ENCODE peak calls at places on chromosomes 16 and 17, in five cellular contexts. Y, H, K, Q and O are unnamed samples.

GRCh38 chr16:11632455-11632921 is 35.8 kb upstream of the SNN start:
- DNase-seq in Y (no peak), H (no peak), K (no peak), Q (no peak), O (no peak)

GRCh38 chr16:25210758-25211157 is 6.0 kb upstream of the AQP8 start:
- DNase-seq in Y (no peak), H (no peak), K (no peak), Q (no peak), O (no peak)

GRCh38 chr17:10757067-10757466 is 27.2 kb upstream of the TMEM220 start:
- DNase-seq in Y (no peak), H (no peak), K (no peak), Q (no peak), O (no peak)

GRCh38 chr16:54936979-54937672 is 6.5 kb downstream of the IRX5 start:
- DNase-seq in Y (no peak), H (no peak), K (no peak), Q (no peak), O (no peak)

GRCh38 chr16:89187337-89188063 is 12.8 kb downstream of the SLC22A31 start:
- DNase-seq in Y (peak), H (no peak), K (no peak), Q (no peak), O (no peak)

GRCh38 chr17:73369126-73369525 is 57.3 kb upstream of the CDC42EP4 start:
- DNase-seq in Y (no peak), H (no peak), K (no peak), Q (no peak), O (no peak)

GRCh38 chr17:75979705-75980187 is 706 bp downstream of the TEN1 start:
- DNase-seq in Y (no peak), H (no peak), K (no peak), Q (no peak), O (no peak)

GRCh38 chr17:8004899-8005298 is 2.5 kb downstream of the GUCY2D start:
- DNase-seq in Y (no peak), H (no peak), K (no peak), Q (no peak), O (no peak)

GRCh38 chr17:33435716-33436301 is 142.7 kb upstream of the ASIC2 start:
- DNase-seq in Y (no peak), H (no peak), K (no peak), Q (no peak), O (no peak)

GRCh38 chr16:80171746-80172145 is 369.0 kb upstream of the DYNLRB2 start:
- DNase-seq in Y (no peak), H (no peak), K (no peak), Q (no peak), O (no peak)

GRCh38 chr16:46632778-46633733 is 11.9 kb upstream of the SHCBP1 start:
- DNase-seq in Y (no peak), H (no peak), K (no peak), Q (no peak), O (no peak)

GRCh38 chr17:7220593-7221280 is 999 bp downstream of the ACADVL start:
- DNase-seq in Y (no peak), H (no peak), K (peak), Q (no peak), O (no peak)

GRCh38 chr17:74760404-74761105 is 12.1 kb downstream of the NHERF1 start:
- DNase-seq in Y (no peak), H (no peak), K (peak), Q (no peak), O (no peak)

GRCh38 chr17:31544186-31544585 is 152.7 kb downstream of the RAB11FIP4 start:
- DNase-seq in Y (no peak), H (no peak), K (no peak), Q (no peak), O (no peak)

GRCh38 chr17:68290268-68290954 is 516 bp downstream of the SLC16A6 start:
- DNase-seq in Y (peak), H (peak), K (no peak), Q (peak), O (no peak)

GRCh38 chr16:51045186-51045585 is 105.9 kb downstream of the SALL1 start:
- DNase-seq in Y (no peak), H (no peak), K (no peak), Q (no peak), O (no peak)

GRCh38 chr16:11071829-11072228 is 127.5 kb downstream of the CLEC16A start:
- DNase-seq in Y (no peak), H (no peak), K (no peak), Q (no peak), O (no peak)

GRCh38 chr16:21169249-21169981 is 10.9 kb downstream of the LDAF1 start:
- DNase-seq in Y (no peak), H (no peak), K (no peak), Q (no peak), O (no peak)

GRCh38 chr16:3223913-3224515 is 10.9 kb downstream of the ZNF200 start:
- DNase-seq in Y (no peak), H (no peak), K (no peak), Q (no peak), O (no peak)

GRCh38 chr17:57256708-57257112 is 387 bp downstream of the MSI2 start:
- DNase-seq in Y (peak), H (no peak), K (no peak), Q (peak), O (no peak)

GRCh38 chr17:55734128-55734781 is 11.6 kb upstream of the TMEM100 start:
- DNase-seq in Y (no peak), H (no peak), K (peak), Q (no peak), O (no peak)

GRCh38 chr17:72590382-72590781 is 469.6 kb downstream of the SOX9 start:
- DNase-seq in Y (no peak), H (no peak), K (no peak), Q (no peak), O (no peak)

GRCh38 chr17:18129041-18129502 is 20.5 kb downstream of the MYO15A start:
- DNase-seq in Y (no peak), H (no peak), K (peak), Q (no peak), O (peak)

GRCh38 chr17:79732804-79733691 is 2.3 kb downstream of the ENPP7 start:
- DNase-seq in Y (no peak), H (no peak), K (no peak), Q (no peak), O (no peak)